ENCODE peak calls at places on chromosomes 5 and 9, in five cellular contexts. C, G, D, B and R are unnamed samples.

GRCh38 chr5:77885501-77885900 is 109.4 kb upstream of the TBCA start:
- DNase-seq in B (no peak), D (no peak), G (no peak), C (no peak), R (no peak)

GRCh38 chr5:154370119-154370518 is 75.7 kb upstream of the SAP30L start:
- DNase-seq in G (no peak), B (no peak), C (no peak), D (no peak), R (peak)

GRCh38 chr5:53766683-53767082 is 206.2 kb downstream of the NDUFS4 start:
- DNase-seq in C (no peak), B (no peak), G (no peak), D (no peak), R (no peak)

GRCh38 chr9:114153761-114154596 is 1.4 kb upstream of the COL27A1 start:
- DNase-seq in G (no peak), C (no peak), B (no peak), D (no peak), R (no peak)

GRCh38 chr5:74386571-74387334 is 253.8 kb downstream of the ENC1 start:
- DNase-seq in G (no peak), C (no peak), D (no peak), B (no peak), R (peak)

GRCh38 chr5:41762426-41762825 is 107.8 kb downstream of the OXCT1 start:
- DNase-seq in G (no peak), C (no peak), D (no peak), B (no peak), R (no peak)

GRCh38 chr9:134366223-134367031 is 40.2 kb downstream of the RXRA start:
- DNase-seq in D (peak), G (peak), B (no peak), C (no peak), R (peak)

GRCh38 chr5:54415896-54416640 is 39.4 kb upstream of the HSPB3 start:
- DNase-seq in B (no peak), G (no peak), D (no peak), C (no peak), R (no peak)

GRCh38 chr5:94366811-94367210 is 251.6 kb downstream of the KIAA0825 start:
- DNase-seq in C (no peak), D (no peak), B (no peak), G (no peak), R (no peak)

GRCh38 chr5:9464478-9464877 is 81.4 kb downstream of the SEMA5A start:
- DNase-seq in B (no peak), G (no peak), C (no peak), D (no peak), R (no peak)

GRCh38 chr5:139403418-139403786 is 487 bp downstream of the SPATA24 start:
- DNase-seq in D (no peak), C (no peak), B (no peak), G (no peak), R (no peak)

GRCh38 chr9:37941253-37941652 is 37.3 kb upstream of the SLC25A51 start:
- DNase-seq in D (no peak), C (no peak), G (peak), B (no peak), R (no peak)

GRCh38 chr9:136026266-136026942 is 65.2 kb upstream of the UBAC1 start:
- DNase-seq in G (no peak), C (no peak), D (no peak), B (no peak), R (no peak)

GRCh38 chr5:31901807-31902530 is 263.0 kb downstream of the PDZD2 start:
- DNase-seq in B (no peak), C (no peak), D (no peak), G (no peak), R (no peak)

GRCh38 chr5:168317521-168318147 is 26.2 kb downstream of the WWC1 start:
- DNase-seq in G (peak), C (no peak), B (no peak), D (no peak), R (no peak)

GRCh38 chr9:118318770-118319443 is 614.7 kb downstream of the TLR4 start:
- DNase-seq in G (peak), D (peak), C (no peak), B (no peak), R (peak)

GRCh38 chr9:98809311-98810105 is 2.0 kb downstream of the GALNT12 start:
- DNase-seq in C (no peak), G (no peak), B (no peak), D (no peak), R (no peak)

GRCh38 chr9:77820293-77820954 is 172.3 kb upstream of the GNA14 start:
- DNase-seq in B (no peak), D (no peak), G (no peak), C (no peak), R (peak)

GRCh38 chr9:104903609-104904008 is 24.3 kb downstream of the ABCA1 start:
- DNase-seq in D (no peak), B (no peak), C (no peak), G (no peak), R (peak)

GRCh38 chr9:126397056-126397455 is 70.4 kb downstream of the MVB12B start:
- DNase-seq in C (peak), G (no peak), D (no peak), B (peak), R (no peak)

GRCh38 chr5:123371575-123372179 is 51.5 kb downstream of the CEP120 start:
- DNase-seq in C (no peak), D (peak), B (peak), G (peak), R (peak)